ENCODE peak calls at places on chromosomes 12 and 14, in six cellular contexts. P is EL, I is activated B cell treated with CpG ODN at 0.5 μM for 24 hours, A is NCI-H1092 treated with DMSO at 0.1 percent for 48 hours, W is DMS79 treated with DMSO at 0.1 percent for 48 hours, Q is B cell. E is an unnamed sample.

GRCh38 chr12:46831335-46832083 is 5.7 kb upstream of the SLC38A4 start:
- DNase-seq in P (peak; percentile 20), I (no peak), A (no peak), W (no peak), Q (no peak), E (no peak)

GRCh38 chr12:63805704-63806672 is 26.3 kb downstream of the RXYLT1 start:
- DNase-seq in P (no peak), I (no peak), A (peak; percentile 93), W (peak; percentile 20), Q (no peak), E (no peak)

GRCh38 chr14:92978229-92979021 is 55.5 kb downstream of the CHGA start:
- DNase-seq in P (no peak), I (no peak), A (no peak), W (no peak), Q (no peak), E (no peak)

GRCh38 chr14:93343266-93343665 is 3.7 kb upstream of the COX8C start:
- DNase-seq in P (no peak), I (no peak), A (no peak), W (no peak), Q (no peak), E (no peak)

GRCh38 chr12:124913474-124914391 is 717 bp downstream of the UBC start:
- DNase-seq in P (peak; percentile 68), I (peak; percentile 81), A (no peak), W (no peak), Q (peak; percentile 94), E (peak; percentile 76)

GRCh38 chr14:33676135-33676566 is 274.7 kb downstream of the EGLN3 start:
- DNase-seq in P (peak; percentile 64), I (no peak), A (peak; percentile 29), W (no peak), Q (no peak), E (peak; percentile 88)

GRCh38 chr12:43501705-43502104 is 50.3 kb downstream of the ADAMTS20 start:
- DNase-seq in P (peak; percentile 17), I (no peak), A (peak; percentile 14), W (no peak), Q (no peak), E (peak; percentile 30)

GRCh38 chr12:14905269-14906004 is 19.8 kb upstream of the MGP start:
- DNase-seq in P (no peak), I (no peak), A (no peak), W (no peak), Q (no peak), E (no peak)

GRCh38 chr12:30154996-30155730 is 371.4 kb upstream of the TMTC1 start:
- DNase-seq in P (peak; percentile 37), I (no peak), A (no peak), W (no peak), Q (no peak), E (peak; percentile 4)

GRCh38 chr14:58947816-58948440 is 240.5 kb upstream of the DAAM1 start:
- DNase-seq in P (no peak), I (no peak), A (no peak), W (peak; percentile 26), Q (no peak), E (peak; percentile 46)

GRCh38 chr12:130613831-130614230 is 102.3 kb downstream of the RIMBP2 start:
- DNase-seq in P (no peak), I (no peak), A (no peak), W (no peak), Q (no peak), E (no peak)

GRCh38 chr12:93823616-93824410 is 146.6 kb downstream of the CRADD start:
- DNase-seq in P (no peak), I (no peak), A (no peak), W (no peak), Q (no peak), E (peak; percentile 41)

GRCh38 chr12:103827800-103828440 is 13.1 kb downstream of the NT5DC3 start:
- DNase-seq in P (no peak), I (no peak), A (no peak), W (no peak), Q (no peak), E (peak; percentile 17)

GRCh38 chr12:117506333-117506732 is 144.9 kb upstream of the NOS1 start:
- DNase-seq in P (no peak), I (no peak), A (no peak), W (no peak), Q (no peak), E (no peak)

GRCh38 chr14:21070083-21070609 is at the start of gene ARHGEF40:
- DNase-seq in P (peak; percentile 63), I (peak; percentile 43), A (peak; percentile 55), W (no peak), Q (peak; percentile 51), E (peak; percentile 58)

GRCh38 chr14:105445290-105445689 is 25.7 kb downstream of the MTA1 start:
- DNase-seq in P (no peak), I (no peak), A (no peak), W (no peak), Q (no peak), E (no peak)

GRCh38 chr12:107704056-107704455 is 18.5 kb downstream of the PWP1 start:
- DNase-seq in P (no peak), I (no peak), A (no peak), W (no peak), Q (no peak), E (no peak)

GRCh38 chr12:52434760-52435530 is 774 bp upstream of the KRT75 start:
- DNase-seq in P (peak; percentile 51), I (no peak), A (no peak), W (no peak), Q (no peak), E (peak; percentile 63)

GRCh38 chr14:58944226-58944769 is 244.2 kb upstream of the DAAM1 start:
- DNase-seq in P (no peak), I (no peak), A (no peak), W (peak; percentile 60), Q (no peak), E (no peak)

GRCh38 chr12:7431993-7432685 is 11.8 kb downstream of the CD163L1 start:
- DNase-seq in P (peak; percentile 44), I (no peak), A (no peak), W (no peak), Q (no peak), E (peak; percentile 64)

GRCh38 chr12:14394317-14395058 is 29.0 kb downstream of the ATF7IP start:
- DNase-seq in P (peak; percentile 75), I (no peak), A (peak; percentile 20), W (peak; percentile 52), Q (peak; percentile 56), E (peak; percentile 76)

GRCh38 chr14:74510955-74511354 is 17.4 kb downstream of the ISCA2 start:
- DNase-seq in P (peak; percentile 65), I (no peak), A (no peak), W (no peak), Q (no peak), E (peak; percentile 62)

GRCh38 chr12:94817695-94818075 is 167.3 kb upstream of the TMCC3 start:
- DNase-seq in P (no peak), I (no peak), A (no peak), W (no peak), Q (no peak), E (no peak)